ENCODE peak calls at places on chromosomes 3 and 15, in ten cellular contexts. One of them, this sample, is unnamed.

GRCh38 chr15:41836713-41837454 is 1.8 kb upstream of the PLA2G4B start:
- DNase-seq in fibroblast of mammary gland: no peak
- DNase-seq in cardiac muscle cell: no peak
- DNase-seq in heart right ventricle: no peak
- DNase-seq in CD8-positive, alpha-beta T cell: no peak
- DNase-seq in A549: no peak
- DNase-seq in heart left ventricle: no peak
- DNase-seq in cardiac fibroblast: no peak
- DNase-seq in lung: peak
- DNase-seq in K562: no peak
- DNase-seq in this sample: no peak

GRCh38 chr3:123099331-123100191 is 32.7 kb downstream of the PDIA5 start:
- DNase-seq in fibroblast of mammary gland: no peak
- DNase-seq in cardiac muscle cell: no peak
- DNase-seq in heart right ventricle: no peak
- DNase-seq in CD8-positive, alpha-beta T cell: no peak
- DNase-seq in A549: no peak
- DNase-seq in heart left ventricle: no peak
- DNase-seq in cardiac fibroblast: no peak
- DNase-seq in lung: no peak
- DNase-seq in K562: no peak
- DNase-seq in this sample: no peak

GRCh38 chr3:70261283-70261682 is 51.2 kb downstream of the MDFIC2 start:
- DNase-seq in fibroblast of mammary gland: no peak
- DNase-seq in cardiac muscle cell: no peak
- DNase-seq in heart right ventricle: no peak
- DNase-seq in CD8-positive, alpha-beta T cell: no peak
- DNase-seq in A549: peak
- DNase-seq in heart left ventricle: no peak
- DNase-seq in cardiac fibroblast: no peak
- DNase-seq in lung: no peak
- DNase-seq in K562: no peak
- DNase-seq in this sample: no peak

GRCh38 chr15:73683624-73684536 is at the start of gene CD276:
- DNase-seq in fibroblast of mammary gland: peak
- DNase-seq in cardiac muscle cell: peak
- DNase-seq in heart right ventricle: peak
- DNase-seq in CD8-positive, alpha-beta T cell: no peak
- DNase-seq in A549: peak
- DNase-seq in heart left ventricle: peak
- DNase-seq in cardiac fibroblast: peak
- DNase-seq in lung: peak
- DNase-seq in K562: peak
- DNase-seq in this sample: peak

GRCh38 chr3:10522646-10523303 is 17.4 kb upstream of the ATP2B2 start:
- DNase-seq in fibroblast of mammary gland: no peak
- DNase-seq in cardiac muscle cell: no peak
- DNase-seq in heart right ventricle: no peak
- DNase-seq in CD8-positive, alpha-beta T cell: no peak
- DNase-seq in A549: no peak
- DNase-seq in heart left ventricle: no peak
- DNase-seq in cardiac fibroblast: no peak
- DNase-seq in lung: no peak
- DNase-seq in K562: no peak
- DNase-seq in this sample: no peak

GRCh38 chr15:63042879-63043340 is 363 bp downstream of the TPM1 start:
- DNase-seq in fibroblast of mammary gland: peak
- DNase-seq in cardiac muscle cell: peak
- DNase-seq in heart right ventricle: no peak
- DNase-seq in CD8-positive, alpha-beta T cell: no peak
- DNase-seq in A549: no peak
- DNase-seq in heart left ventricle: no peak
- DNase-seq in cardiac fibroblast: peak
- DNase-seq in lung: no peak
- DNase-seq in K562: no peak
- DNase-seq in this sample: no peak

GRCh38 chr15:33565099-33565498 is 254.3 kb downstream of the RYR3 start:
- DNase-seq in fibroblast of mammary gland: peak
- DNase-seq in cardiac muscle cell: peak
- DNase-seq in heart right ventricle: no peak
- DNase-seq in CD8-positive, alpha-beta T cell: no peak
- DNase-seq in A549: no peak
- DNase-seq in heart left ventricle: no peak
- DNase-seq in cardiac fibroblast: peak
- DNase-seq in lung: peak
- DNase-seq in K562: no peak
- DNase-seq in this sample: peak

GRCh38 chr15:71202712-71203111 is 87.4 kb downstream of the THSD4 start:
- DNase-seq in fibroblast of mammary gland: no peak
- DNase-seq in cardiac muscle cell: no peak
- DNase-seq in heart right ventricle: no peak
- DNase-seq in CD8-positive, alpha-beta T cell: no peak
- DNase-seq in A549: no peak
- DNase-seq in heart left ventricle: no peak
- DNase-seq in cardiac fibroblast: no peak
- DNase-seq in lung: no peak
- DNase-seq in K562: no peak
- DNase-seq in this sample: no peak

GRCh38 chr3:188126271-188126670 is 27.7 kb upstream of the LPP start:
- DNase-seq in fibroblast of mammary gland: peak
- DNase-seq in cardiac muscle cell: no peak
- DNase-seq in heart right ventricle: no peak
- DNase-seq in CD8-positive, alpha-beta T cell: no peak
- DNase-seq in A549: no peak
- DNase-seq in heart left ventricle: no peak
- DNase-seq in cardiac fibroblast: no peak
- DNase-seq in lung: no peak
- DNase-seq in K562: no peak
- DNase-seq in this sample: peak

GRCh38 chr15:91882858-91883586 is 29.5 kb downstream of the SLCO3A1 start:
- DNase-seq in fibroblast of mammary gland: no peak
- DNase-seq in cardiac muscle cell: no peak
- DNase-seq in heart right ventricle: peak
- DNase-seq in CD8-positive, alpha-beta T cell: no peak
- DNase-seq in A549: no peak
- DNase-seq in heart left ventricle: peak
- DNase-seq in cardiac fibroblast: no peak
- DNase-seq in lung: no peak
- DNase-seq in K562: no peak
- DNase-seq in this sample: no peak
- TF ChIP-seq CTCF in fibroblast of mammary gland: no peak
- TF ChIP-seq CTCF in cardiac muscle cell: no peak
- TF ChIP-seq CTCF in heart right ventricle: no peak
- TF ChIP-seq CTCF in CD8-positive, alpha-beta T cell: no peak
- TF ChIP-seq CTCF in A549: no peak
- TF ChIP-seq CTCF in heart left ventricle: no peak
- TF ChIP-seq CTCF in cardiac fibroblast: no peak
- TF ChIP-seq CTCF in lung: no peak
- TF ChIP-seq CTCF in K562: no peak
- TF ChIP-seq CTCF in this sample: no peak

GRCh38 chr15:100373037-100373896 is 31.5 kb upstream of the ADAMTS17 start:
- DNase-seq in fibroblast of mammary gland: no peak
- DNase-seq in cardiac muscle cell: no peak
- DNase-seq in heart right ventricle: no peak
- DNase-seq in CD8-positive, alpha-beta T cell: no peak
- DNase-seq in A549: no peak
- DNase-seq in heart left ventricle: no peak
- DNase-seq in cardiac fibroblast: no peak
- DNase-seq in lung: no peak
- DNase-seq in K562: no peak
- DNase-seq in this sample: no peak

GRCh38 chr15:100373942-100374341 is 32.2 kb upstream of the ADAMTS17 start:
- DNase-seq in fibroblast of mammary gland: no peak
- DNase-seq in cardiac muscle cell: no peak
- DNase-seq in heart right ventricle: no peak
- DNase-seq in CD8-positive, alpha-beta T cell: no peak
- DNase-seq in A549: no peak
- DNase-seq in heart left ventricle: no peak
- DNase-seq in cardiac fibroblast: no peak
- DNase-seq in lung: no peak
- DNase-seq in K562: no peak
- DNase-seq in this sample: no peak

DNA sequence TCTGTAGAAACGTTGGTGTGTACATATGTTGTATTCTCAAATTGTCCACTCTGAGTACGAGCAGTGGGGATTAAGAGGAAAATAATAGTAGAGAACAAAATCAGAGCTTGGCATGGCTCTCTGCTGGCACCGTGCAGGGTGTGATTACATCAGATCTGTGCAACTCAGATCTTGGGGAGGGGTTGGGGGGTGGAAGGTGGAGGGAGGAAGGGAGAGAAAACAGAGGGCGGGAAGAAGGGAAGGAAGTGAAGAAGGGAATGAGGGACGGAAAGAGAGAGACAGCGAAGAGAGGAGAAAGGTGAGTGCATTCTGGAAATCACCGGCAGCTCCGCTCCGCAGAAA is 30.9 kb upstream of the ADAMTS17 start:
- DNase-seq in fibroblast of mammary gland: no peak
- DNase-seq in cardiac muscle cell: no peak
- DNase-seq in heart right ventricle: peak
- DNase-seq in CD8-positive, alpha-beta T cell: no peak
- DNase-seq in A549: no peak
- DNase-seq in heart left ventricle: no peak
- DNase-seq in cardiac fibroblast: no peak
- DNase-seq in lung: no peak
- DNase-seq in K562: no peak
- DNase-seq in this sample: no peak
- H3K4me3 ChIP-seq in fibroblast of mammary gland: no peak
- H3K4me3 ChIP-seq in cardiac muscle cell: no peak
- H3K4me3 ChIP-seq in heart right ventricle: peak
- H3K4me3 ChIP-seq in CD8-positive, alpha-beta T cell: peak
- H3K4me3 ChIP-seq in A549: no peak
- H3K4me3 ChIP-seq in heart left ventricle: peak
- H3K4me3 ChIP-seq in cardiac fibroblast: no peak
- H3K4me3 ChIP-seq in lung: no peak
- H3K4me3 ChIP-seq in K562: no peak
- H3K4me3 ChIP-seq in this sample: no peak

GRCh38 chr3:40309439-40309924 is at the start of gene EIF1B:
- DNase-seq in fibroblast of mammary gland: peak
- DNase-seq in cardiac muscle cell: peak
- DNase-seq in heart right ventricle: peak
- DNase-seq in CD8-positive, alpha-beta T cell: peak
- DNase-seq in A549: peak
- DNase-seq in heart left ventricle: peak
- DNase-seq in cardiac fibroblast: peak
- DNase-seq in lung: peak
- DNase-seq in K562: peak
- DNase-seq in this sample: peak
- TF ChIP-seq CTCF in fibroblast of mammary gland: peak
- TF ChIP-seq CTCF in cardiac muscle cell: peak
- TF ChIP-seq CTCF in heart right ventricle: peak
- TF ChIP-seq CTCF in CD8-positive, alpha-beta T cell: peak
- TF ChIP-seq CTCF in A549: peak
- TF ChIP-seq CTCF in heart left ventricle: peak
- TF ChIP-seq CTCF in cardiac fibroblast: peak
- TF ChIP-seq CTCF in lung: peak
- TF ChIP-seq CTCF in K562: peak
- TF ChIP-seq CTCF in this sample: peak

GRCh38 chr3:184559336-184559735 is 2.2 kb upstream of the EPHB3 start:
- DNase-seq in fibroblast of mammary gland: no peak
- DNase-seq in cardiac muscle cell: no peak
- DNase-seq in heart right ventricle: no peak
- DNase-seq in CD8-positive, alpha-beta T cell: no peak
- DNase-seq in A549: peak
- DNase-seq in heart left ventricle: no peak
- DNase-seq in cardiac fibroblast: no peak
- DNase-seq in lung: peak
- DNase-seq in K562: no peak
- DNase-seq in this sample: no peak

GRCh38 chr3:184561329-184562145 is at the start of gene EPHB3:
- DNase-seq in fibroblast of mammary gland: peak
- DNase-seq in cardiac muscle cell: peak
- DNase-seq in heart right ventricle: peak
- DNase-seq in CD8-positive, alpha-beta T cell: peak
- DNase-seq in A549: peak
- DNase-seq in heart left ventricle: peak
- DNase-seq in cardiac fibroblast: peak
- DNase-seq in lung: peak
- DNase-seq in K562: peak
- DNase-seq in this sample: peak

GRCh38 chr3:184560992-184561328 is 625 bp upstream of the EPHB3 start:
- DNase-seq in fibroblast of mammary gland: no peak
- DNase-seq in cardiac muscle cell: no peak
- DNase-seq in heart right ventricle: no peak
- DNase-seq in CD8-positive, alpha-beta T cell: no peak
- DNase-seq in A549: no peak
- DNase-seq in heart left ventricle: no peak
- DNase-seq in cardiac fibroblast: no peak
- DNase-seq in lung: no peak
- DNase-seq in K562: no peak
- DNase-seq in this sample: no peak

GRCh38 chr3:184562146-184562861 is 719 bp downstream of the EPHB3 start:
- DNase-seq in fibroblast of mammary gland: no peak
- DNase-seq in cardiac muscle cell: no peak
- DNase-seq in heart right ventricle: no peak
- DNase-seq in CD8-positive, alpha-beta T cell: no peak
- DNase-seq in A549: no peak
- DNase-seq in heart left ventricle: no peak
- DNase-seq in cardiac fibroblast: no peak
- DNase-seq in lung: no peak
- DNase-seq in K562: no peak
- DNase-seq in this sample: no peak

DNA sequence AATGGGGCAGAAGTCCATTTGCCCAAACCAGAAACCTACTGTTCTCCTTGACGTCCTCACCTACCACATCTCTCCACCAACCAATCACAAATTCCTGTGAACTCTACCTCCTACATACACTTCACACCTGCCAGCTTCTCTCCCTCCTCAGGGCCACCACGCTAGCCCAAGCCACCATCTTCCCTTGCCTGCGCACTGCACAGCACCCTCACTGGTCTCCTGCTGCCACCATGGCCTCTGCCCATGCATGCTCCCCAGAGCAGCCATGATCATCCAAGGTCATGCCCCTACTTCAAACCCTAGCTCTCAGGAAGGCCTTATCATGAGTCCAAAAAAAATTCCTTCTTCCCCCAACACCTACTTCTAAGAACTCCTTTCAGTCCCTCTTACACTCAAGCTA is 1.1 kb upstream of the EPHB3 start:
- DNase-seq in fibroblast of mammary gland: no peak
- DNase-seq in cardiac muscle cell: no peak
- DNase-seq in heart right ventricle: no peak
- DNase-seq in CD8-positive, alpha-beta T cell: no peak
- DNase-seq in A549: no peak
- DNase-seq in heart left ventricle: no peak
- DNase-seq in cardiac fibroblast: no peak
- DNase-seq in lung: no peak
- DNase-seq in K562: no peak
- DNase-seq in this sample: no peak
- H3K4me3 ChIP-seq in fibroblast of mammary gland: no peak
- H3K4me3 ChIP-seq in cardiac muscle cell: no peak
- H3K4me3 ChIP-seq in heart right ventricle: peak
- H3K4me3 ChIP-seq in CD8-positive, alpha-beta T cell: peak
- H3K4me3 ChIP-seq in A549: peak
- H3K4me3 ChIP-seq in heart left ventricle: no peak
- H3K4me3 ChIP-seq in cardiac fibroblast: no peak
- H3K4me3 ChIP-seq in lung: no peak
- H3K4me3 ChIP-seq in K562: no peak
- H3K4me3 ChIP-seq in this sample: no peak

DNA sequence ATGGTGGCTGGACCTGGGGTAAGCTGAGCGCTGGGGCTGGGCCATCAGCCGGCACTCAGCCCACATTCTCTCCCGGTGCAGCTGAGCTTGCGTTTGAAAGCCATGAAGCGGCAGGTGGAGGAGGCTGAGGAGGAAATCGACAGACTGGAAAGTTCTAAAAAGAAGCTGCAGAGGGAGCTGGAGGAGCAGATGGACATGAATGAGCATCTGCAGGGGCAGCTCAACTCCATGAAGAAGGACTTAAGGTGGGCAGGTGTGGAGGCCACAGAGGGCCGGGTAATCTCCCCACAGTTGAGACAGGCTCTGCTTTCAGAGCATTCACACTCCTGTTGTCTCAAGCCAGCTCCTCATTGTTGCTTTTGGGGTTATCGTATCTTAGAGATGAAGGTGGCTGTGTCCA is 45.7 kb upstream of the MYZAP start:
- DNase-seq in fibroblast of mammary gland: no peak
- DNase-seq in cardiac muscle cell: no peak
- DNase-seq in heart right ventricle: no peak
- DNase-seq in CD8-positive, alpha-beta T cell: no peak
- DNase-seq in A549: no peak
- DNase-seq in heart left ventricle: no peak
- DNase-seq in cardiac fibroblast: no peak
- DNase-seq in lung: no peak
- DNase-seq in K562: no peak
- DNase-seq in this sample: no peak
- TF ChIP-seq CTCF in fibroblast of mammary gland: no peak
- TF ChIP-seq CTCF in cardiac muscle cell: no peak
- TF ChIP-seq CTCF in heart right ventricle: no peak
- TF ChIP-seq CTCF in CD8-positive, alpha-beta T cell: no peak
- TF ChIP-seq CTCF in A549: no peak
- TF ChIP-seq CTCF in heart left ventricle: no peak
- TF ChIP-seq CTCF in cardiac fibroblast: no peak
- TF ChIP-seq CTCF in lung: no peak
- TF ChIP-seq CTCF in K562: peak
- TF ChIP-seq CTCF in this sample: no peak